ENCODE peak calls at places on chromosomes 16 and 17, in five cellular contexts. One of them, this sample, is unnamed.

GRCh38 chr16:85906349-85906748 is 7.4 kb downstream of the IRF8 start:
- DNase-seq in AG04450: no peak
- DNase-seq in lower leg skin: no peak
- DNase-seq in GM12878: no peak
- DNase-seq in BJ: no peak
- DNase-seq in this sample: no peak

GRCh38 chr17:82527893-82528292 is 8.4 kb downstream of the FOXK2 start:
- DNase-seq in AG04450: no peak
- DNase-seq in lower leg skin: no peak
- DNase-seq in GM12878: no peak
- DNase-seq in BJ: no peak
- DNase-seq in this sample: no peak

GRCh38 chr17:83107656-83108048 is 28.2 kb downstream of the METRNL start:
- DNase-seq in AG04450: no peak
- DNase-seq in lower leg skin: no peak
- DNase-seq in GM12878: no peak
- DNase-seq in BJ: no peak
- DNase-seq in this sample: no peak

GRCh38 chr16:65908568-65908967 is 457.9 kb upstream of the CDH5 start:
- DNase-seq in AG04450: no peak
- DNase-seq in lower leg skin: no peak
- DNase-seq in GM12878: no peak
- DNase-seq in BJ: no peak
- DNase-seq in this sample: no peak

GRCh38 chr17:37510056-37510455 is 20.4 kb downstream of the DUSP14 start:
- DNase-seq in AG04450: no peak
- DNase-seq in lower leg skin: no peak
- DNase-seq in GM12878: no peak
- DNase-seq in BJ: no peak
- DNase-seq in this sample: no peak

GRCh38 chr16:54651851-54652770 is 278.6 kb upstream of the IRX5 start:
- DNase-seq in AG04450: no peak
- DNase-seq in lower leg skin: no peak
- DNase-seq in GM12878: no peak
- DNase-seq in BJ: no peak
- DNase-seq in this sample: no peak

GRCh38 chr16:55249936-55250335 is 74.1 kb upstream of the IRX6 start:
- DNase-seq in AG04450: no peak
- DNase-seq in lower leg skin: no peak
- DNase-seq in GM12878: no peak
- DNase-seq in BJ: no peak
- DNase-seq in this sample: no peak

GRCh38 chr17:73393962-73394361 is 82.2 kb upstream of the CDC42EP4 start:
- DNase-seq in AG04450: no peak
- DNase-seq in lower leg skin: no peak
- DNase-seq in GM12878: no peak
- DNase-seq in BJ: no peak
- DNase-seq in this sample: no peak

GRCh38 chr17:30920282-30920681 is 1.5 kb upstream of the ADAP2 start:
- DNase-seq in AG04450: peak
- DNase-seq in lower leg skin: no peak
- DNase-seq in GM12878: no peak
- DNase-seq in BJ: no peak
- DNase-seq in this sample: no peak

GRCh38 chr17:42760652-42761581 is at the start of gene RAMP2:
- DNase-seq in AG04450: no peak
- DNase-seq in lower leg skin: no peak
- DNase-seq in GM12878: no peak
- DNase-seq in BJ: no peak
- DNase-seq in this sample: no peak

GRCh38 chr17:7408863-7409262 is 1.2 kb downstream of the NLGN2 start:
- DNase-seq in AG04450: no peak
- DNase-seq in lower leg skin: no peak
- DNase-seq in GM12878: no peak
- DNase-seq in BJ: no peak
- DNase-seq in this sample: no peak
- TF ChIP-seq CTCF in AG04450: no peak
- TF ChIP-seq CTCF in lower leg skin: no peak
- TF ChIP-seq CTCF in GM12878: no peak
- TF ChIP-seq CTCF in BJ: no peak
- TF ChIP-seq CTCF in this sample: no peak

GRCh38 chr17:8120520-8121443 is 2.5 kb upstream of the ALOXE3 start:
- DNase-seq in AG04450: no peak
- DNase-seq in lower leg skin: peak
- DNase-seq in GM12878: peak
- DNase-seq in BJ: no peak
- DNase-seq in this sample: peak
- TF ChIP-seq CTCF in AG04450: peak
- TF ChIP-seq CTCF in lower leg skin: no peak
- TF ChIP-seq CTCF in GM12878: peak
- TF ChIP-seq CTCF in BJ: peak
- TF ChIP-seq CTCF in this sample: no peak

GRCh38 chr16:80466024-80466986 is 74.5 kb upstream of the DYNLRB2 start:
- DNase-seq in AG04450: no peak
- DNase-seq in lower leg skin: peak
- DNase-seq in GM12878: peak
- DNase-seq in BJ: no peak
- DNase-seq in this sample: peak
- TF ChIP-seq CTCF in AG04450: peak
- TF ChIP-seq CTCF in lower leg skin: no peak
- TF ChIP-seq CTCF in GM12878: peak
- TF ChIP-seq CTCF in BJ: peak
- TF ChIP-seq CTCF in this sample: peak

DNA sequence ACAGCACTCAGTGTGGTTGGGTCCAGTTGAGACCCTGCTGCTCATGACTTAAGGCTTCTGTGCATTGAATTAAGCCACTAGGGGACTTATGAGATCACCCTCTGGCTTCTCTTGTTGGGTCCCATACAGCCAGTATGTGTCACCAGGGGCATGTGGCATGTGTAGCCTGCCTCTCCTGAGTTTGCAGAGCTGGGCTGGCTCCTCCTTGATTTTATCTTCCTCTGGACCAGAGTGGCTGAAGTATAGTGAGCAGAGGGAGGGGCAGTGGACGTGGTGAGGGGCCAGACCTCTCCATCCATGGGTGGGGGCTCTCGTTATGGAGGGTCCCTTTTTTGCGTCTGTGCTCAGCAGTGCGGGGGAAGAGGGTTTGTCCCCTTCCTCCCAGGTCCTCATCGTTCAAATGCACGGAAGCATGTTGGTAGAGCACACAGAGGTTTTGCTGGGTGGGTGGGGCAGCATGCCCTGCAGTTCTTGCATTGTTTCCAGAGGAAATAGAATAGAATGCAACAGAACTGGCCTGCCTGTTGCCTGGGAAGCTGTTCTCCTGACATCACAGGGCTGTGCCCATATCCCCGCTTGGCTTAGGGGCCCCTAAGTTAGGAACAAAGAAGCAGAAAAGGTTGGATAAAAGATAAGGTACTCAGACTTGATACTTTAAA is 77.4 kb downstream of the SPECC1 start:
- DNase-seq in AG04450: no peak
- DNase-seq in lower leg skin: no peak
- DNase-seq in GM12878: no peak
- DNase-seq in BJ: no peak
- DNase-seq in this sample: no peak
- TF ChIP-seq CTCF in AG04450: no peak
- TF ChIP-seq CTCF in lower leg skin: no peak
- TF ChIP-seq CTCF in GM12878: no peak
- TF ChIP-seq CTCF in BJ: no peak
- TF ChIP-seq CTCF in this sample: no peak

GRCh38 chr16:82630219-82630618 is 3.5 kb downstream of the CDH13 start:
- DNase-seq in AG04450: no peak
- DNase-seq in lower leg skin: no peak
- DNase-seq in GM12878: no peak
- DNase-seq in BJ: no peak
- DNase-seq in this sample: no peak

GRCh38 chr16:82628741-82629140 is 2.0 kb downstream of the CDH13 start:
- DNase-seq in AG04450: no peak
- DNase-seq in lower leg skin: no peak
- DNase-seq in GM12878: no peak
- DNase-seq in BJ: no peak
- DNase-seq in this sample: no peak

GRCh38 chr16:82631701-82632685 is 5.2 kb downstream of the CDH13 start:
- DNase-seq in AG04450: no peak
- DNase-seq in lower leg skin: no peak
- DNase-seq in GM12878: no peak
- DNase-seq in BJ: no peak
- DNase-seq in this sample: no peak

GRCh38 chr16:82629441-82630027 is 2.8 kb downstream of the CDH13 start:
- DNase-seq in AG04450: no peak
- DNase-seq in lower leg skin: peak
- DNase-seq in GM12878: no peak
- DNase-seq in BJ: peak
- DNase-seq in this sample: peak

DNA sequence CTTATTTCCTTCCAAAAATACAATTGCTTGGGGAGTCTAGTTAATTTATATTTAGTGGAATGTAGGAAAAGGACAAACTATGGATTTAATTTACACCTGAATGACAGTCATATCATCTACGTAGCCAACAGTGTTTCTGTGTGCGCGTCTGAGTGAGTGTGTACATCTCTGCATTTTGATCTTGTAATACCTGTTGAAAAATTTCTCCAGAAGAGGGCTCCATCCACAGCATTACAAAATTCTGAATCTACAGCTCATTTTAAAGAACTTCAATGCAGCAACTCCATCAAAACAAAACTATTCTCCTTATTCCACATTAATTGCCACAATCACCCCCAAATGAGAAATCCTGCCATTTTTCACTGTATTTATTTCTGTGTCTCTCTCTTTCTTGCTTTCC is 3.9 kb downstream of the CDH13 start:
- DNase-seq in AG04450: no peak
- DNase-seq in lower leg skin: no peak
- DNase-seq in GM12878: no peak
- DNase-seq in BJ: no peak
- DNase-seq in this sample: no peak
- TF ChIP-seq CTCF in AG04450: peak
- TF ChIP-seq CTCF in lower leg skin: no peak
- TF ChIP-seq CTCF in GM12878: no peak
- TF ChIP-seq CTCF in BJ: peak
- TF ChIP-seq CTCF in this sample: peak

DNA sequence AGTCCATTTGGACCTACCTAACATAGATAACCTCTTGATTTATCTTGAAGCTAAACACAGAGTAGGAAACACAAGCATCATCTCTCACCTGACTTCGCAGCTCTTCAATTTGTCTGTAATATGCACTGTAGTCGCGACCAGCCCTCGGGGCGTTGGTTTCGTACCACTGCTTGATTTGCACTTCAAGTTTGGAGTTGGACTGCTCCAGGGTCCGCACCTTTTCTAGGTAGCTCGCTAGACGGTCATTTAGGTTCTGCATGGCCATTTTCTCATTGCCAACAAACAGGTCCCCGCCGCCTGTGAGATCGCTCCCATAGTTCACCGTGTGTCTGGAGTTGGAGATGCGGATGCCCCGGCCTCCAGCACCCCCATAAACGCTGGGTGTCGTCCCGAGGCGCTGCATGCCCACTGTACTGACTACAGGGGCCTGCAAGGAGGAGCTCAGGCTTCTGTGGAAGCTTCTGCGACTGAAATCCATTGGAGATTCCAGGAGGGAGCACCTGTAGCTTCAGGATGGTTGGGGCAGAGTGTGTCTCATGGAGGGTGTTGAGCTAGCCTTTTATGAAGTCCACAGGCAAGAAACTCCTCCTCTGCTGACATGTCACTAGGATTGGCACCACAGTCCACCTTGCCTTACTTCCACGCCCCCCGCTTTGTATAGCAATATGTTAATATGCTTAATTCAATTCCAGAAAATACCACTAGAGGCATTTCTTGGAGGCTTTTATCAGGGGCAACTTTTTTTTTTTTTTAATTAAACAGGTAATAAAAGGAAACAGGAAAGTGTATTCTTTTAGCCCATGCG is at the start of gene KRT20:
- DNase-seq in AG04450: no peak
- DNase-seq in lower leg skin: no peak
- DNase-seq in GM12878: no peak
- DNase-seq in BJ: no peak
- DNase-seq in this sample: no peak
- TF ChIP-seq CTCF in AG04450: no peak
- TF ChIP-seq CTCF in lower leg skin: no peak
- TF ChIP-seq CTCF in GM12878: no peak
- TF ChIP-seq CTCF in BJ: peak
- TF ChIP-seq CTCF in this sample: no peak

DNA sequence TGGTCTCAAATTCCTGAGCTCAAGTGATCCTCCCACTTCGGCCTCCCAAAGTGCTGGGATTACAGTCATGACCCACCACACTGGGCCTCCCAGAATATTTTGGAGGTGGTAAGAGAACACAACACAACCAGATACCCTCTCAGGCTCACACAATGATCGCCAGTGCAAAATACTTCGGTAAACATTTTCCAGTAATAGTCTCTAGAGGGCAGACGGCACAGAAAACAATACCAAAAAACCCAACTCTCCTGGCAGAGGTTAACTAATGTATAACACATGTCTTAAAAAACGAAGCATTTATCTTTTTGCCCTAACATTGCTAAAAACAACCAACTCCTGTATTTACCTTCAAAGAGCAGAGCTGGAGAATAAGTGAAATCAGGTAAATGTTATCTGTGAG is 10.5 kb downstream of the NUFIP2 start:
- DNase-seq in AG04450: no peak
- DNase-seq in lower leg skin: no peak
- DNase-seq in GM12878: no peak
- DNase-seq in BJ: no peak
- DNase-seq in this sample: no peak
- TF ChIP-seq CTCF in AG04450: no peak
- TF ChIP-seq CTCF in lower leg skin: no peak
- TF ChIP-seq CTCF in GM12878: no peak
- TF ChIP-seq CTCF in BJ: peak
- TF ChIP-seq CTCF in this sample: no peak

GRCh38 chr16:46690281-46691178 is 1.1 kb downstream of the ORC6 start:
- DNase-seq in AG04450: no peak
- DNase-seq in lower leg skin: no peak
- DNase-seq in GM12878: no peak
- DNase-seq in BJ: no peak
- DNase-seq in this sample: no peak

GRCh38 chr16:46691720-46692119 is 2.3 kb downstream of the ORC6 start:
- DNase-seq in AG04450: no peak
- DNase-seq in lower leg skin: no peak
- DNase-seq in GM12878: no peak
- DNase-seq in BJ: no peak
- DNase-seq in this sample: no peak

GRCh38 chr16:46688101-46688656 is 799 bp downstream of the VPS35 start:
- DNase-seq in AG04450: no peak
- DNase-seq in lower leg skin: peak
- DNase-seq in GM12878: no peak
- DNase-seq in BJ: no peak
- DNase-seq in this sample: no peak

GRCh38 chr16:46688657-46689491 is at the start of gene VPS35:
- DNase-seq in AG04450: peak
- DNase-seq in lower leg skin: peak
- DNase-seq in GM12878: peak
- DNase-seq in BJ: peak
- DNase-seq in this sample: peak

GRCh38 chr16:46689492-46690280 is at the start of gene ORC6:
- DNase-seq in AG04450: peak
- DNase-seq in lower leg skin: peak
- DNase-seq in GM12878: no peak
- DNase-seq in BJ: no peak
- DNase-seq in this sample: peak
- TF ChIP-seq CTCF in AG04450: peak
- TF ChIP-seq CTCF in lower leg skin: no peak
- TF ChIP-seq CTCF in GM12878: peak
- TF ChIP-seq CTCF in BJ: peak
- TF ChIP-seq CTCF in this sample: peak